ENCODE peak calls at places on chromosomes 13 and 19, in six cellular contexts. E, R, M, H, P and U are unnamed samples.
A peak's percentile ranks its signal among the peaks of the same experiment; 100 is the strongest.

GRCh38 chr19:50496189-50497029 is 14.6 kb downstream of the JOSD2 start:
- DNase-seq in M (no peak), H (peak; percentile 88), E (peak; percentile 85), P (no peak), R (no peak), U (no peak)

GRCh38 chr19:30667746-30668145 is 295.6 kb downstream of the ZNF536 start:
- DNase-seq in R (no peak), M (no peak), E (no peak), H (no peak), P (no peak), U (no peak)

GRCh38 chr19:46812898-46813569 is 24.6 kb upstream of the SLC1A5 start:
- DNase-seq in E (no peak), H (no peak), R (no peak), P (no peak), M (no peak), U (no peak)

GRCh38 chr13:65339236-65339635 is 1890.9 kb downstream of the PCDH9 start:
- DNase-seq in M (no peak), H (no peak), R (no peak), P (no peak), E (no peak), U (no peak)

GRCh38 chr13:59643906-59644626 is 519.7 kb downstream of the DIAPH3 start:
- DNase-seq in R (peak; percentile 48), M (no peak), E (no peak), H (no peak), P (no peak), U (no peak)

GRCh38 chr19:2208975-2209374 is 27.2 kb downstream of the PLEKHJ1 start:
- DNase-seq in M (no peak), H (no peak), R (no peak), P (no peak), E (no peak), U (no peak)

GRCh38 chr13:84896128-84896527 is 903.1 kb downstream of the SLITRK6 start:
- DNase-seq in H (no peak), P (peak; percentile 19), E (peak; percentile 6), M (no peak), R (peak; percentile 29), U (peak; percentile 20)

GRCh38 chr19:45171211-45171623 is 6.8 kb downstream of the TRAPPC6A start:
- DNase-seq in M (no peak), P (no peak), E (no peak), R (no peak), H (no peak), U (no peak)

GRCh38 chr13:113637262-113638160 is 20.5 kb downstream of the ATP4B start:
- DNase-seq in P (no peak), M (no peak), E (no peak), R (no peak), H (no peak), U (no peak)

GRCh38 chr19:19256072-19256969 is 16.8 kb downstream of the TM6SF2 start:
- DNase-seq in M (peak; percentile 71), R (no peak), H (no peak), E (no peak), P (no peak), U (no peak)

GRCh38 chr19:1747285-1748114 is 5.8 kb upstream of the ONECUT3 start:
- DNase-seq in H (no peak), E (peak; percentile 95), P (no peak), M (no peak), R (peak; percentile 95), U (peak; percentile 96)

GRCh38 chr19:2524840-2525723 is 49.2 kb downstream of the GADD45B start:
- DNase-seq in H (peak; percentile 56), E (peak; percentile 86), P (no peak), R (peak; percentile 83), M (no peak), U (no peak)

GRCh38 chr13:97043302-97043701 is 49.0 kb upstream of the OXGR1 start:
- DNase-seq in H (no peak), P (no peak), M (no peak), R (no peak), E (no peak), U (no peak)

GRCh38 chr19:4800591-4801081 is 9.1 kb downstream of the FEM1A start:
- DNase-seq in E (peak; percentile 86), R (no peak), H (no peak), M (no peak), P (no peak), U (no peak)

GRCh38 chr19:38891791-38892190 is 7.6 kb downstream of the SIRT2 start:
- DNase-seq in R (no peak), P (no peak), E (no peak), M (no peak), H (no peak), U (no peak)

GRCh38 chr13:30796833-30797601 is 61.7 kb downstream of the ALOX5AP start:
- DNase-seq in M (peak; percentile 8), R (no peak), E (no peak), P (no peak), H (no peak), U (no peak)

GRCh38 chr19:50835103-50835784 is 1.9 kb upstream of the KLK15 start:
- DNase-seq in M (peak; percentile 14), H (no peak), R (peak; percentile 56), P (no peak), E (no peak), U (no peak)

GRCh38 chr19:41699231-41699967 is 9.0 kb upstream of the CEACAM5 start:
- DNase-seq in R (peak; percentile 45), P (no peak), M (no peak), H (no peak), E (peak; percentile 52), U (no peak)

GRCh38 chr19:4057913-4058695 is 8.6 kb downstream of the ZBTB7A start:
- DNase-seq in H (peak; percentile 59), E (peak; percentile 88), P (no peak), M (no peak), R (no peak), U (no peak)

GRCh38 chr13:84570831-84571230 is 688.6 kb upstream of the SLITRK1 start:
- DNase-seq in H (no peak), E (no peak), R (no peak), M (no peak), P (no peak), U (no peak)

GRCh38 chr19:56252699-56253422 is 19.7 kb upstream of the EDDM13 start:
- DNase-seq in M (peak; percentile 53), E (peak; percentile 91), H (no peak), P (peak; percentile 72), R (peak; percentile 28), U (peak; percentile 58)

GRCh38 chr19:50494186-50495019 is 16.6 kb downstream of the JOSD2 start:
- DNase-seq in H (no peak), M (no peak), E (no peak), P (no peak), R (no peak), U (no peak)

GRCh38 chr19:44585371-44586141 is 27.8 kb upstream of the IGSF23 start:
- DNase-seq in R (peak; percentile 11), P (no peak), M (no peak), E (no peak), H (no peak), U (no peak)

GRCh38 chr13:112959206-112959605 is 9.8 kb upstream of the MCF2L start:
- DNase-seq in P (no peak), M (no peak), H (peak; percentile 56), R (no peak), E (no peak), U (no peak)

GRCh38 chr13:80399340-80400163 is 58.6 kb upstream of the SPRY2 start:
- DNase-seq in M (no peak), R (peak; percentile 26), H (no peak), P (no peak), E (peak; percentile 13), U (no peak)

GRCh38 chr19:36115453-36116343 is at the start of gene TBCB:
- DNase-seq in P (peak; percentile 22), E (no peak), H (no peak), R (no peak), M (peak; percentile 77), U (peak; percentile 65)

GRCh38 chr13:79401259-79402071 is 4.6 kb downstream of the RBM26 start:
- DNase-seq in E (no peak), P (no peak), H (no peak), R (no peak), M (no peak), U (no peak)

GRCh38 chr13:33217256-33217655 is 68.3 kb downstream of the STARD13 start:
- DNase-seq in M (no peak), H (no peak), P (no peak), R (peak; percentile 3), E (no peak), U (no peak)

GRCh38 chr13:45040626-45041025 is 51.3 kb downstream of the GPALPP1 start:
- DNase-seq in P (no peak), R (no peak), H (no peak), M (no peak), E (no peak), U (no peak)